ENCODE peak calls at places on chromosomes 11 and 22, in six cellular contexts. R is tibial artery, O is testis, Y is RWPE1, X is cardiac muscle cell, K is fibroblast of lung. C is an unnamed sample.
A peak's percentile ranks its signal among the peaks of the same experiment; 100 is the strongest.

GRCh38 chr11:16607675-16608644 is 130.5 kb upstream of the C11orf58 start:
- DNase-seq in O (peak; percentile 89), X (peak; percentile 77), Y (peak; percentile 55), K (peak; percentile 68), R (peak; percentile 72), C (peak; percentile 92)

GRCh38 chr11:45926536-45927331 is 4.3 kb downstream of the LARGE2 start:
- DNase-seq in Y (no peak), X (no peak), K (no peak), R (no peak), O (no peak), C (no peak)

GRCh38 chr11:35389897-35390462 is 29.4 kb downstream of the SLC1A2 start:
- DNase-seq in Y (no peak), X (no peak), K (no peak), O (no peak), R (no peak), C (no peak)

GRCh38 chr11:117999354-117999993 is 13.3 kb downstream of the IL10RA start:
- DNase-seq in X (no peak), Y (no peak), O (no peak), R (peak; percentile 18), K (no peak), C (no peak)

GRCh38 chr11:45209904-45210699 is 63.7 kb downstream of the PRDM11 start:
- DNase-seq in O (peak; percentile 97), K (peak; percentile 84), X (peak; percentile 95), Y (no peak), R (peak; percentile 84), C (peak; percentile 69)

GRCh38 chr22:32538516-32538915 is 63.9 kb downstream of the FBXO7 start:
- DNase-seq in R (no peak), Y (no peak), X (no peak), O (no peak), K (no peak), C (no peak)

GRCh38 chr11:129021295-129021694 is 78.6 kb upstream of the TP53AIP1 start:
- DNase-seq in O (no peak), R (no peak), X (peak; percentile 12), Y (no peak), K (no peak), C (peak; percentile 3)

GRCh38 chr11:75966546-75967287 is 151.7 kb downstream of the UVRAG start:
- DNase-seq in O (no peak), R (no peak), Y (peak; percentile 65), K (peak; percentile 92), X (peak; percentile 89), C (peak; percentile 40)

GRCh38 chr11:33000181-33000580 is 15.5 kb upstream of the DEPDC7 start:
- DNase-seq in K (peak; percentile 86), X (peak; percentile 90), Y (no peak), R (no peak), O (no peak), C (no peak)

GRCh38 chr11:130740819-130741218 is 175.5 kb downstream of the SNX19 start:
- DNase-seq in Y (no peak), R (no peak), K (peak; percentile 55), X (no peak), O (no peak), C (peak; percentile 34)

GRCh38 chr22:50031189-50032091 is 18.9 kb upstream of the IL17REL start:
- DNase-seq in X (no peak), O (no peak), R (no peak), Y (no peak), K (no peak), C (no peak)

GRCh38 chr22:30062934-30063333 is 17.3 kb upstream of the HORMAD2 start:
- DNase-seq in O (no peak), R (no peak), Y (no peak), X (no peak), K (no peak), C (no peak)

GRCh38 chr11:110022548-110022947 is 70.6 kb upstream of the ZC3H12C start:
- DNase-seq in Y (peak; percentile 43), X (no peak), O (no peak), R (no peak), K (peak; percentile 14), C (no peak)

GRCh38 chr11:1732421-1733008 is 17.9 kb downstream of the IFITM10 start:
- DNase-seq in O (no peak), R (no peak), X (no peak), K (no peak), Y (no peak), C (no peak)

GRCh38 chr11:125062931-125063428 is at the start of gene SLC37A2:
- DNase-seq in Y (peak; percentile 61), X (peak; percentile 68), O (peak; percentile 56), K (peak; percentile 49), R (peak; percentile 67), C (peak; percentile 48)

GRCh38 chr22:47567741-47568140 is 805.3 kb downstream of the TBC1D22A start:
- DNase-seq in X (no peak), R (no peak), O (no peak), K (peak; percentile 27), Y (no peak), C (no peak)

GRCh38 chr11:2541881-2542361 is 97.1 kb downstream of the KCNQ1 start:
- DNase-seq in Y (no peak), R (no peak), K (no peak), X (no peak), O (no peak), C (no peak)

GRCh38 chr22:29269731-29270474 is 1.8 kb downstream of the EWSR1 start:
- DNase-seq in Y (no peak), R (no peak), O (no peak), K (no peak), X (peak; percentile 18), C (no peak)

GRCh38 chr22:17217179-17217578 is 2.1 kb downstream of the ADA2 start:
- DNase-seq in Y (no peak), K (no peak), O (no peak), R (no peak), X (no peak), C (peak; percentile 50)

GRCh38 chr22:39003165-39003638 is 10.9 kb upstream of the APOBEC3C start:
- DNase-seq in X (peak; percentile 91), R (peak; percentile 73), Y (peak; percentile 73), K (peak; percentile 90), O (peak; percentile 84), C (peak; percentile 78)

GRCh38 chr11:77038029-77038824 is 4.0 kb downstream of the B3GNT6 start:
- DNase-seq in X (no peak), K (no peak), Y (no peak), R (no peak), O (no peak), C (no peak)

GRCh38 chr22:40420341-40421081 is 50.1 kb downstream of the SGSM3 start:
- DNase-seq in X (no peak), Y (no peak), O (no peak), K (no peak), R (no peak), C (no peak)

GRCh38 chr11:102426000-102426399 is 26.6 kb downstream of the TMEM123 start:
- DNase-seq in O (no peak), X (no peak), Y (no peak), K (no peak), R (no peak), C (no peak)

GRCh38 chr11:5293028-5293427 is 8.7 kb downstream of the OR51B4 start:
- DNase-seq in O (no peak), Y (no peak), X (no peak), R (no peak), K (no peak), C (no peak)

GRCh38 chr11:73200256-73200655 is 17.8 kb upstream of the P2RY2 start:
- DNase-seq in O (no peak), R (no peak), Y (no peak), X (no peak), K (no peak), C (no peak)

GRCh38 chr22:49433044-49433443 is 394.6 kb downstream of the BRD1 start:
- DNase-seq in X (no peak), K (no peak), O (no peak), Y (no peak), R (no peak), C (no peak)

GRCh38 chr11:75389276-75389605 is 10.1 kb upstream of the RPS3 start:
- DNase-seq in Y (no peak), O (no peak), K (peak; percentile 37), R (no peak), X (no peak), C (no peak)

GRCh38 chr11:63906585-63906984 is 10.4 kb downstream of the RCOR2 start:
- DNase-seq in X (peak; percentile 28), O (no peak), Y (no peak), K (no peak), R (no peak), C (peak; percentile 51)

GRCh38 chr11:115333106-115333505 is 171.1 kb downstream of the CADM1 start:
- DNase-seq in K (no peak), R (no peak), X (no peak), Y (no peak), O (no peak), C (no peak)

GRCh38 chr11:120512727-120513435 is 1.3 kb downstream of the GRIK4 start:
- DNase-seq in Y (no peak), R (no peak), O (no peak), X (no peak), K (no peak), C (peak; percentile 29)
- TF ChIP-seq CTCF in Y (no peak), R (no peak), O (no peak), X (peak; percentile 6), K (no peak), C (peak; percentile 30)

GRCh38 chr22:37312549-37313183 is 30.4 kb downstream of the CYTH4 start:
- DNase-seq in Y (no peak), R (no peak), O (no peak), X (no peak), K (no peak), C (no peak)
- H3K27ac ChIP-seq in Y (peak overlapping the region; percentile 70), R (no peak overlapping the region), O (no peak overlapping the region), X (no peak overlapping the region), K (no peak overlapping the region), C (no peak overlapping the region)

GRCh38 chr11:119787074-119787461 is 58.1 kb upstream of the NECTIN1 start:
- DNase-seq in O (no peak), R (no peak), X (no peak), K (no peak), Y (no peak), C (no peak)
- TF ChIP-seq CTCF in O (no peak), R (no peak), X (no peak), K (no peak), Y (no peak), C (no peak)

DNA sequence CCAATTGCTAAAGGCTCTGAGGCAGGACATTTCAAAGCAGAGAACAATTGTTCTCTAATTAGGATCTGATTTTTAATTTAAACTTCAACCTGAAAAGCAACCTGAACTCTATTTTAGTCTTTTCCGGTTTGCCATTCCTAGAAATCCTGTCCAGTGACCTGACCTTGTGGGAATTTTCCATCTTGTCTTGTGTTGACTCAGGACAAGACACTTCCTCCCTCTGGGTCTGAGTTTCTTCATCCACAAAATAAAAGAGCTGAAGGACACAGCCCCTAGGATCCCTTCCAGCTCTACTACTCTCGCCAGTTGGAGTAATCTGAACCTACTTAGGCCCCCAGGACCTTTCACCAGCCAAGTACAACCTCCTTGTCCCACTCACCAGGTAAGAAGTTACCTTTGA is 66.5 kb upstream of the POU2AF1 start:
- DNase-seq in R (no peak), K (no peak), Y (no peak), O (no peak), X (no peak), C (no peak)
- H3K27ac ChIP-seq in R (no peak overlapping the region), K (no peak overlapping the region), Y (no peak overlapping the region), O (no peak overlapping the region), X (no peak overlapping the region), C (no peak overlapping the region)